ENCODE peak calls at places on chromosomes 5 and 9, in eight cellular contexts. X, M, K, P, Y, O, B and V are unnamed samples.

GRCh38 chr9:72150653-72151052 is 1.4 kb downstream of the GDA start:
- DNase-seq in X (no peak), O (no peak), K (no peak), M (no peak), P (no peak), Y (no peak), B (no peak), V (no peak)

GRCh38 chr5:143200781-143201398 is 202.6 kb downstream of the NR3C1 start:
- DNase-seq in B (no peak), X (no peak), M (no peak), O (no peak), K (no peak), P (peak; percentile 73), Y (no peak), V (no peak)

GRCh38 chr5:127313847-127314473 is 23.4 kb downstream of the MEGF10 start:
- DNase-seq in Y (peak; percentile 71), M (peak; percentile 52), O (peak; percentile 58), B (peak; percentile 16), K (peak; percentile 20), P (peak; percentile 58), X (peak; percentile 72), V (no peak)

GRCh38 chr9:86354048-86354881 is at the start of gene TUT7:
- DNase-seq in B (peak; percentile 90), X (peak; percentile 97), O (peak; percentile 98), Y (peak; percentile 96), K (peak; percentile 91), P (peak; percentile 97), M (peak; percentile 97), V (peak; percentile 95)

GRCh38 chr9:90821697-90822096 is 20.1 kb downstream of the SYK start:
- DNase-seq in K (no peak), Y (no peak), O (no peak), P (no peak), X (no peak), B (no peak), M (no peak), V (no peak)

GRCh38 chr5:85621668-85622067 is 996.1 kb upstream of the COX7C start:
- DNase-seq in P (no peak), K (no peak), M (no peak), X (no peak), Y (no peak), O (no peak), B (no peak), V (no peak)

GRCh38 chr5:123819818-123820217 is 307.8 kb downstream of the CSNK1G3 start:
- DNase-seq in K (no peak), X (no peak), Y (no peak), M (no peak), B (peak; percentile 35), P (no peak), O (no peak), V (no peak)

GRCh38 chr9:132037470-132037869 is 42.2 kb downstream of the MED27 start:
- DNase-seq in Y (no peak), B (no peak), O (no peak), X (no peak), M (no peak), P (no peak), K (no peak), V (no peak)

GRCh38 chr5:17123010-17123409 is 94.4 kb upstream of the BASP1 start:
- DNase-seq in Y (no peak), B (no peak), K (no peak), M (no peak), O (no peak), P (no peak), X (no peak), V (no peak)

GRCh38 chr5:126339215-126339805 is 83.9 kb upstream of the GRAMD2B start:
- DNase-seq in O (peak; percentile 70), Y (no peak), B (peak; percentile 61), P (no peak), M (peak; percentile 24), K (peak; percentile 65), X (peak; percentile 38), V (peak; percentile 75)

GRCh38 chr5:104573979-104574709 is 1011.6 kb upstream of the NUDT12 start:
- DNase-seq in P (no peak), M (no peak), B (no peak), X (no peak), K (no peak), O (no peak), Y (no peak), V (no peak)

GRCh38 chr5:161165998-161166660 is 314.1 kb upstream of the ATP10B start:
- DNase-seq in Y (no peak), X (no peak), K (no peak), O (no peak), P (no peak), B (no peak), M (no peak), V (no peak)

GRCh38 chr5:9924614-9925013 is 294.5 kb upstream of the TAS2R1 start:
- DNase-seq in B (no peak), X (no peak), M (no peak), Y (no peak), O (no peak), K (no peak), P (no peak), V (no peak)

GRCh38 chr5:18745591-18745987 is 1111.3 kb downstream of the TAF11L14 start:
- DNase-seq in Y (no peak), P (peak; percentile 34), O (no peak), B (peak; percentile 0), X (peak; percentile 18), K (no peak), M (no peak), V (no peak)

GRCh38 chr9:93505518-93506123 is 52.2 kb upstream of the FAM120AOS start:
- DNase-seq in X (no peak), K (no peak), B (no peak), M (no peak), O (no peak), P (no peak), Y (no peak), V (no peak)

GRCh38 chr9:93510041-93510440 is 56.7 kb upstream of the FAM120AOS start:
- DNase-seq in K (no peak), Y (no peak), X (no peak), P (no peak), B (no peak), O (no peak), M (no peak), V (no peak)

GRCh38 chr9:93509084-93509483 is 55.7 kb upstream of the FAM120AOS start:
- DNase-seq in X (no peak), P (no peak), K (no peak), Y (no peak), B (no peak), M (no peak), O (no peak), V (no peak)

GRCh38 chr9:93508207-93508606 is 54.8 kb upstream of the FAM120AOS start:
- DNase-seq in B (no peak), Y (no peak), X (no peak), M (no peak), K (no peak), P (no peak), O (no peak), V (no peak)

GRCh38 chr9:93507780-93508179 is 54.4 kb upstream of the FAM120AOS start:
- DNase-seq in P (no peak), B (no peak), O (no peak), Y (no peak), M (no peak), X (no peak), K (no peak), V (no peak)
- H3K4me1 ChIP-seq in P (peaks cover 44% of the 10 kb centered on the region), B (peaks cover 5% of the 10 kb centered on the region), O (no peaks in the 10 kb centered on the region), Y (peaks cover 42% of the 10 kb centered on the region), M (no peaks in the 10 kb centered on the region), X (peaks cover 38% of the 10 kb centered on the region), K (no peaks in the 10 kb centered on the region), V (no peaks in the 10 kb centered on the region)

DNA sequence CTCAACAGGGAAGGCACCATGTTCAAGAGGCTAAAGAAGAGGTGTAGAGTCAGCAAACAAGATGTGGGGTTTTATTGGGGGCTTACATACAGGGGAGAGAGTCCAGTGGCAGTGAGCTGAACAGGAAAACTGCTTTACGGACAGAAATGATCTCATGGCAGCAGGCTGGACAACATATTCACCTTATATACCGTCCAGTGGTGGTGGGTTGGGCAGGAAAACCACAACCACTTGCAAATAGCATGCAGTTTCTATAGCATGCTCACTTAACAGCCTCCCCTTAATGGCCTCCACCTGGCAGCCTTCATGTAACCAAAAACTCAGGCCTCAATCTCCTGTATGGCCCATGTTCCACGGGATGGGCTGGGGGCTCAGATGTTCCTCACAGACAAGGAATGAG is 5.4 kb downstream of the TNFSF8 start:
- DNase-seq in X (no peak), P (no peak), B (no peak), K (no peak), M (no peak), Y (no peak), O (no peak), V (no peak)
- H3K27me3 ChIP-seq in X (no peaks in the 10 kb centered on the region), P (peaks cover 17% of the 10 kb centered on the region), B (no peaks in the 10 kb centered on the region), K (peaks cover 9% of the 10 kb centered on the region), M (no peaks in the 10 kb centered on the region), Y (no peaks in the 10 kb centered on the region), O (peaks cover 97% of the 10 kb centered on the region), V (no peaks in the 10 kb centered on the region)

GRCh38 chr5:172905346-172905756 is 53.9 kb upstream of the RPL26L1 start:
- DNase-seq in X (no peak), K (no peak), B (no peak), Y (no peak), P (no peak), O (no peak), M (no peak), V (no peak)
- H3K4me1 ChIP-seq in X (peaks cover 34% of the 10 kb centered on the region), K (no peaks in the 10 kb centered on the region), B (peaks cover 44% of the 10 kb centered on the region), Y (peaks cover 61% of the 10 kb centered on the region), P (peaks cover 66% of the 10 kb centered on the region), O (peaks cover 14% of the 10 kb centered on the region), M (peaks cover 24% of the 10 kb centered on the region), V (peaks cover 39% of the 10 kb centered on the region)

GRCh38 chr5:176789873-176790615 is 20.3 kb upstream of the UNC5A start:
- DNase-seq in K (no peak), B (no peak), M (no peak), O (no peak), Y (no peak), X (no peak), P (no peak), V (no peak)

GRCh38 chr5:176790921-176791320 is 19.4 kb upstream of the UNC5A start:
- DNase-seq in B (no peak), M (no peak), Y (no peak), P (no peak), O (no peak), K (no peak), X (no peak), V (no peak)

GRCh38 chr5:176787676-176788075 is 22.7 kb upstream of the UNC5A start:
- DNase-seq in X (no peak), K (no peak), P (no peak), Y (no peak), B (no peak), O (peak; percentile 1), M (no peak), V (no peak)

GRCh38 chr5:176788091-176788490 is 22.3 kb upstream of the UNC5A start:
- DNase-seq in M (no peak), B (no peak), X (no peak), K (no peak), Y (no peak), P (no peak), O (peak; percentile 34), V (no peak)

GRCh38 chr5:176788931-176789872 is 21.2 kb upstream of the UNC5A start:
- DNase-seq in M (no peak), P (no peak), Y (no peak), O (peak; percentile 50), B (no peak), X (no peak), K (no peak), V (no peak)
- H3K27me3 ChIP-seq in M (no peaks in the 10 kb centered on the region), P (peaks cover 80% of the 10 kb centered on the region), Y (peaks cover 83% of the 10 kb centered on the region), O (peaks cover 12% of the 10 kb centered on the region), B (peaks cover 12% of the 10 kb centered on the region), X (peaks cover 68% of the 10 kb centered on the region), K (peaks cover 50% of the 10 kb centered on the region), V (peaks cover 28% of the 10 kb centered on the region)